ENCODE peak calls at places on chromosomes 7 and 10, in eight cellular contexts. One of them, this sample, is unnamed.
A peak's percentile ranks its signal among the peaks of the same experiment; 100 is the strongest.

GRCh38 chr10:17386616-17387075 is 67.7 kb downstream of the ST8SIA6 start:
- DNase-seq in right lobe of liver: no peak
- DNase-seq in cardiac muscle cell: peak; percentile 48
- DNase-seq in breast epithelium: no peak
- DNase-seq in neural progenitor cell: no peak
- DNase-seq in dorsolateral prefrontal cortex: no peak
- DNase-seq in aorta: no peak
- DNase-seq in neuronal stem cell: no peak
- DNase-seq in this sample: no peak

GRCh38 chr7:11709240-11709639 is 122.8 kb downstream of the THSD7A start:
- DNase-seq in dorsolateral prefrontal cortex: no peak
- DNase-seq in aorta: no peak
- DNase-seq in neuronal stem cell: no peak
- DNase-seq in cardiac muscle cell: no peak
- DNase-seq in neural progenitor cell: no peak
- DNase-seq in right lobe of liver: no peak
- DNase-seq in breast epithelium: no peak
- DNase-seq in this sample: no peak

GRCh38 chr7:149355390-149356048 is 93.5 kb downstream of the ZNF783 start:
- DNase-seq in neuronal stem cell: no peak
- DNase-seq in right lobe of liver: no peak
- DNase-seq in aorta: no peak
- DNase-seq in cardiac muscle cell: no peak
- DNase-seq in neural progenitor cell: peak; percentile 44
- DNase-seq in breast epithelium: no peak
- DNase-seq in dorsolateral prefrontal cortex: no peak
- DNase-seq in this sample: no peak

GRCh38 chr10:13712799-13713581 is 126.2 kb downstream of the PRPF18 start:
- DNase-seq in cardiac muscle cell: peak; percentile 95
- DNase-seq in neural progenitor cell: no peak
- DNase-seq in right lobe of liver: peak; percentile 59
- DNase-seq in aorta: peak; percentile 91
- DNase-seq in neuronal stem cell: no peak
- DNase-seq in breast epithelium: no peak
- DNase-seq in dorsolateral prefrontal cortex: no peak
- DNase-seq in this sample: no peak

GRCh38 chr10:11209810-11210141 is 192.1 kb downstream of the CELF2 start:
- DNase-seq in dorsolateral prefrontal cortex: no peak
- DNase-seq in neural progenitor cell: no peak
- DNase-seq in cardiac muscle cell: no peak
- DNase-seq in neuronal stem cell: no peak
- DNase-seq in breast epithelium: no peak
- DNase-seq in right lobe of liver: no peak
- DNase-seq in aorta: no peak
- DNase-seq in this sample: no peak

GRCh38 chr10:1029838-1030237 is 4.2 kb upstream of the IDI2 start:
- DNase-seq in neuronal stem cell: no peak
- DNase-seq in dorsolateral prefrontal cortex: no peak
- DNase-seq in aorta: no peak
- DNase-seq in neural progenitor cell: no peak
- DNase-seq in breast epithelium: no peak
- DNase-seq in right lobe of liver: no peak
- DNase-seq in cardiac muscle cell: no peak
- DNase-seq in this sample: no peak

GRCh38 chr10:125662616-125663015 is 20.3 kb downstream of the TEX36 start:
- DNase-seq in aorta: no peak
- DNase-seq in right lobe of liver: no peak
- DNase-seq in cardiac muscle cell: no peak
- DNase-seq in neural progenitor cell: no peak
- DNase-seq in dorsolateral prefrontal cortex: no peak
- DNase-seq in neuronal stem cell: no peak
- DNase-seq in breast epithelium: no peak
- DNase-seq in this sample: no peak

GRCh38 chr7:106181658-106182265 is 69.7 kb upstream of the SYPL1 start:
- DNase-seq in cardiac muscle cell: no peak
- DNase-seq in breast epithelium: no peak
- DNase-seq in aorta: no peak
- DNase-seq in dorsolateral prefrontal cortex: no peak
- DNase-seq in neuronal stem cell: no peak
- DNase-seq in right lobe of liver: no peak
- DNase-seq in neural progenitor cell: no peak
- DNase-seq in this sample: no peak

GRCh38 chr10:86657396-86658011 is 3.2 kb downstream of the OPN4 start:
- DNase-seq in breast epithelium: no peak
- DNase-seq in neural progenitor cell: no peak
- DNase-seq in neuronal stem cell: no peak
- DNase-seq in aorta: peak; percentile 24
- DNase-seq in cardiac muscle cell: no peak
- DNase-seq in right lobe of liver: no peak
- DNase-seq in dorsolateral prefrontal cortex: peak; percentile 35
- DNase-seq in this sample: no peak

GRCh38 chr7:45469103-45469502 is 105.1 kb upstream of the ADCY1 start:
- DNase-seq in breast epithelium: no peak
- DNase-seq in cardiac muscle cell: peak; percentile 20
- DNase-seq in neuronal stem cell: no peak
- DNase-seq in aorta: no peak
- DNase-seq in dorsolateral prefrontal cortex: no peak
- DNase-seq in right lobe of liver: no peak
- DNase-seq in neural progenitor cell: no peak
- DNase-seq in this sample: no peak

GRCh38 chr7:1950623-1951523 is 280.8 kb downstream of the ELFN1 start:
- DNase-seq in breast epithelium: no peak
- DNase-seq in dorsolateral prefrontal cortex: peak; percentile 40
- DNase-seq in right lobe of liver: no peak
- DNase-seq in neural progenitor cell: no peak
- DNase-seq in neuronal stem cell: no peak
- DNase-seq in aorta: peak; percentile 63
- DNase-seq in cardiac muscle cell: peak; percentile 32
- DNase-seq in this sample: no peak

GRCh38 chr7:2795906-2796305 is 48.2 kb downstream of the GNA12 start:
- DNase-seq in neural progenitor cell: no peak
- DNase-seq in dorsolateral prefrontal cortex: no peak
- DNase-seq in aorta: no peak
- DNase-seq in neuronal stem cell: no peak
- DNase-seq in right lobe of liver: no peak
- DNase-seq in breast epithelium: no peak
- DNase-seq in cardiac muscle cell: no peak
- DNase-seq in this sample: no peak

GRCh38 chr10:128058746-128059125 is 67.5 kb downstream of the MKI67 start:
- DNase-seq in dorsolateral prefrontal cortex: no peak
- DNase-seq in aorta: no peak
- DNase-seq in cardiac muscle cell: no peak
- DNase-seq in neural progenitor cell: no peak
- DNase-seq in breast epithelium: no peak
- DNase-seq in neuronal stem cell: no peak
- DNase-seq in right lobe of liver: peak; percentile 4
- DNase-seq in this sample: no peak

GRCh38 chr7:35465791-35466336 is 212.0 kb upstream of the TBX20 start:
- DNase-seq in dorsolateral prefrontal cortex: no peak
- DNase-seq in right lobe of liver: no peak
- DNase-seq in neural progenitor cell: no peak
- DNase-seq in cardiac muscle cell: no peak
- DNase-seq in neuronal stem cell: no peak
- DNase-seq in aorta: no peak
- DNase-seq in breast epithelium: no peak
- DNase-seq in this sample: no peak

GRCh38 chr7:142642316-142642715 is 107.0 kb upstream of the PRSS1 start:
- DNase-seq in neuronal stem cell: no peak
- DNase-seq in right lobe of liver: no peak
- DNase-seq in cardiac muscle cell: no peak
- DNase-seq in neural progenitor cell: no peak
- DNase-seq in aorta: no peak
- DNase-seq in breast epithelium: no peak
- DNase-seq in dorsolateral prefrontal cortex: no peak
- DNase-seq in this sample: no peak

GRCh38 chr7:142645777-142646176 is 103.5 kb upstream of the PRSS1 start:
- DNase-seq in neuronal stem cell: no peak
- DNase-seq in aorta: no peak
- DNase-seq in breast epithelium: no peak
- DNase-seq in dorsolateral prefrontal cortex: no peak
- DNase-seq in right lobe of liver: no peak
- DNase-seq in neural progenitor cell: peak; percentile 23
- DNase-seq in cardiac muscle cell: no peak
- DNase-seq in this sample: no peak

GRCh38 chr7:142647749-142648148 is 101.5 kb upstream of the PRSS1 start:
- DNase-seq in neuronal stem cell: no peak
- DNase-seq in aorta: no peak
- DNase-seq in right lobe of liver: no peak
- DNase-seq in dorsolateral prefrontal cortex: no peak
- DNase-seq in cardiac muscle cell: no peak
- DNase-seq in breast epithelium: no peak
- DNase-seq in neural progenitor cell: no peak
- DNase-seq in this sample: no peak

DNA sequence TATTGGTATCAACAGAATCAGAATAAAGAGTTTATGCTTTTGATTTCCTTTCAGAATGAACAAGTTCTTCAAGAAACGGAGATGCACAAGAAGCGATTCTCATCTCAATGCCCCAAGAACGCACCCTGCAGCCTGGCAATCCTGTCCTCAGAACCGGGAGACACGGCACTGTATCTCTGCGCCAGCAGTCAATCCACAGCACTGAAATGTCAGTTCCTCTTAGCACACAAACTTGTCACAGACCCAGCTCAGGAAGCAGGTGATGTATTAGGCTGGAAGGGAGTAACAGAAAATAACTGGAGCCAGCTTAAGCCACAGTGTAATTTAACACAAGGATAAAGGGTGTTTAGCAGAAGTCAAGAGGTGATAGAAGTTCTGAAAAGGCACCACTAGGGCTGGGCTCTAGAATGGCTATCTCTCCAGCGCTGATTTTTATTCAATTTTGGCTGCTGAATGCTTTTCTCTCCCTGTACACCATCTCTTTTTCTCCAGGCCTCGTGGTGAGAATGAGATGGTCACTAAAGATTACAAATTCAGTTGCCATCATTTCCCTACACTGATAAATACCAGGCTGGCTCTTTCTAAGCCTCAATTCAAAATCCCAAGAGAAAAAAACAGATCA is 102.9 kb upstream of the PRSS1 start:
- DNase-seq in breast epithelium: no peak
- DNase-seq in neural progenitor cell: no peak
- DNase-seq in neuronal stem cell: no peak
- DNase-seq in cardiac muscle cell: no peak
- DNase-seq in right lobe of liver: no peak
- DNase-seq in dorsolateral prefrontal cortex: no peak
- DNase-seq in aorta: no peak
- DNase-seq in this sample: no peak
- H3K27ac ChIP-seq in breast epithelium: no peak overlapping the region
- H3K27ac ChIP-seq in neural progenitor cell: no peak overlapping the region
- H3K27ac ChIP-seq in neuronal stem cell: no peak overlapping the region
- H3K27ac ChIP-seq in cardiac muscle cell: no peak overlapping the region
- H3K27ac ChIP-seq in right lobe of liver: no peak overlapping the region
- H3K27ac ChIP-seq in dorsolateral prefrontal cortex: no peak overlapping the region
- H3K27ac ChIP-seq in aorta: no peak overlapping the region
- H3K27ac ChIP-seq in this sample: no peak overlapping the region

DNA sequence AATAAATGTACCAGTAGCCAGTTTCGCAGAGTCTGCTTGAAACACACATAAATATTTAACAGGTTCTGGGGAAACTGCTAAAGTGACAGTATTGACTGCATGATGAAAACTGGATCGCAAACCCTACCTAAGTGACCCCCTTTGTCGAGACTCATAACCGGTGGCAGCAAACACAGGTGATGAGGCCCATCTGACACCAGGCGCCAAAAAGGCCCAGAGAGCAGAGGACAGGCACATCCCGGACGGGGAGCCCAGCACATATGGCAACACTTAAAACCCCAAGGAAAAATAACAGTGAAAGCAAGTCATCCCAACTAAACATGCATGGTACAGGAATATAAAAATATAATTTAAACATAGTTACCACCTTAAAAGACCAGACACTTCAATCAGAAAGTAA is 62.4 kb downstream of the GRB10 start:
- DNase-seq in aorta: no peak
- DNase-seq in breast epithelium: no peak
- DNase-seq in neural progenitor cell: no peak
- DNase-seq in cardiac muscle cell: no peak
- DNase-seq in right lobe of liver: no peak
- DNase-seq in neuronal stem cell: no peak
- DNase-seq in dorsolateral prefrontal cortex: no peak
- DNase-seq in this sample: no peak
- H3K27ac ChIP-seq in aorta: no peak overlapping the region
- H3K27ac ChIP-seq in breast epithelium: no peak overlapping the region
- H3K27ac ChIP-seq in neural progenitor cell: no peak overlapping the region
- H3K27ac ChIP-seq in cardiac muscle cell: no peak overlapping the region
- H3K27ac ChIP-seq in right lobe of liver: no peak overlapping the region
- H3K27ac ChIP-seq in neuronal stem cell: no peak overlapping the region
- H3K27ac ChIP-seq in dorsolateral prefrontal cortex: no peak overlapping the region
- H3K27ac ChIP-seq in this sample: no peak overlapping the region

DNA sequence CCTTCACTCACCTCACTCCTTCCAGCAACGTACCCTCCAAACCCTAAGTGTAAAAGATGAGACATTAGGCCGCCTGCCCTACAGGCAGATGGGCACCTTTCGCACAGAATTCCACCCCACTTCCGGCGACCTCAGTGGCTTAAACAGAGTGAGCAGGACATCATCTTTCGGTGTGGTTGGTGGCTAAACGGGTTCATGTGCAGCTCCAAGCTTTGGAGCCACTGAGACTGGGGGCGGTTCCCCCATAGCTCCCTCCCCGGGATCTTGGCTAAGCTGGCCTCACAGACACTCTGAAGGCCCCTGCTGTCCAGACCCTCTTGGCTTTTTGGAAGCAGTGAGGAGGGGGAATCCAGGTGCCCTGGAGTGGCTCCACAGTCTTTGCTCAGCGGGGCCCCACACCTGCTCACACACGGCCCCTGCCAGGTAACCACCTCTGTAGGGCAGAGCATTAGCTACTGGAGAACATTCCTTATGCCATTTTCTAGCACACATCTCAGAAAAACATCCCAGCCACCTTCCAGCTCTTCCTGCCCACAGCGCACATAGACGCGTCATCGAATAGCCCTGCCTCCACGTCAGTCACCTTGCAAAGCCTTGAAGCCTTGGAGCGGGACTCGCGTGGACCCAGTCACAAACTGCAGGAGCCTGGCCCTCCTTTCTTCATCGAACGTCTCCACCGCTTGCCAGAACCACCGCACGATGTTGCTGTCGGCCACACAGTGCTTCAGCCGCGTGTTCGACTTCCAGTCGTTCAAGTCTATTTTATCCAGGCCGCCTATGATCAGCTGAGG is 108.8 kb downstream of the SMURF1 start:
- DNase-seq in neuronal stem cell: no peak
- DNase-seq in dorsolateral prefrontal cortex: no peak
- DNase-seq in neural progenitor cell: no peak
- DNase-seq in right lobe of liver: no peak
- DNase-seq in aorta: peak; percentile 20
- DNase-seq in breast epithelium: no peak
- DNase-seq in cardiac muscle cell: no peak
- DNase-seq in this sample: no peak
- H3K27ac ChIP-seq in neuronal stem cell: no peak overlapping the region
- H3K27ac ChIP-seq in dorsolateral prefrontal cortex: no peak overlapping the region
- H3K27ac ChIP-seq in neural progenitor cell: no peak overlapping the region
- H3K27ac ChIP-seq in right lobe of liver: no peak overlapping the region
- H3K27ac ChIP-seq in aorta: no peak overlapping the region
- H3K27ac ChIP-seq in breast epithelium: no peak overlapping the region
- H3K27ac ChIP-seq in cardiac muscle cell: no peak overlapping the region
- H3K27ac ChIP-seq in this sample: no peak overlapping the region

DNA sequence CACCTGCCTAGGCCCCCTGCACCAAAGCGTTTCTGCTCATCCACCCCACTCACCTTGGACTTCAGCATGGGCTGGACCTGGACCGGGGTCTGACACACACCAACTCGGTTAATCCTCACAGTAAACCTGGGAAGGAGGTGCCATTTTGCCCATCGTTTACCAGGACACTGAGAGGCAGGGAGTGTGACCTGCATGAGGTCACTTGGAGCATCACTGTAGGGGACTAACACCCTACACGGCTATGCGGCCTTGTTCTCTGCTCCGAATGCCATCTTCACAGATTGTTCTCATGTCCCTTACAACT is 33.0 kb downstream of the ANKRD16 start:
- DNase-seq in neural progenitor cell: no peak
- DNase-seq in aorta: no peak
- DNase-seq in cardiac muscle cell: no peak
- DNase-seq in breast epithelium: no peak
- DNase-seq in dorsolateral prefrontal cortex: peak; percentile 19
- DNase-seq in right lobe of liver: no peak
- DNase-seq in neuronal stem cell: no peak
- DNase-seq in this sample: no peak
- H3K27ac ChIP-seq in neural progenitor cell: no peak overlapping the region
- H3K27ac ChIP-seq in aorta: no peak overlapping the region
- H3K27ac ChIP-seq in cardiac muscle cell: no peak overlapping the region
- H3K27ac ChIP-seq in breast epithelium: no peak overlapping the region
- H3K27ac ChIP-seq in dorsolateral prefrontal cortex: no peak overlapping the region
- H3K27ac ChIP-seq in right lobe of liver: no peak overlapping the region
- H3K27ac ChIP-seq in neuronal stem cell: no peak overlapping the region
- H3K27ac ChIP-seq in this sample: peak overlapping the region; percentile 13